ENCODE peak calls at places on chromosomes 5 and 9, in ten cellular contexts. One of them, this sample, is unnamed.

GRCh38 chr9:113309204-113309813 is 6.1 kb upstream of the RNF183 start:
- DNase-seq in T-helper 9 cell: no peak
- DNase-seq in activated T-helper 1 cell treated with Interleukin-2 at 50 U/mL for 16 hours: no peak
- DNase-seq in mesenteric fat pad: no peak
- DNase-seq in brain microvascular endothelial cell: peak; percentile 36
- DNase-seq in H9: no peak
- DNase-seq in retinal pigment epithelial cell: peak; percentile 14
- DNase-seq in HuH-7: peak; percentile 48
- DNase-seq in neural crest cell: no peak
- DNase-seq in activated effector memory CD4-positive, alpha-beta T cell treated with Interleukin-2 at 50 U/mL for 16 hours: no peak
- DNase-seq in this sample: peak; percentile 38

GRCh38 chr9:74771262-74771585 is 116.5 kb downstream of the TRPM6 start:
- DNase-seq in T-helper 9 cell: no peak
- DNase-seq in activated T-helper 1 cell treated with Interleukin-2 at 50 U/mL for 16 hours: no peak
- DNase-seq in mesenteric fat pad: no peak
- DNase-seq in brain microvascular endothelial cell: no peak
- DNase-seq in H9: no peak
- DNase-seq in retinal pigment epithelial cell: no peak
- DNase-seq in HuH-7: no peak
- DNase-seq in neural crest cell: no peak
- DNase-seq in activated effector memory CD4-positive, alpha-beta T cell treated with Interleukin-2 at 50 U/mL for 16 hours: no peak
- DNase-seq in this sample: no peak

GRCh38 chr5:72402381-72402890 is 82.3 kb downstream of the PTCD2 start:
- DNase-seq in T-helper 9 cell: no peak
- DNase-seq in activated T-helper 1 cell treated with Interleukin-2 at 50 U/mL for 16 hours: no peak
- DNase-seq in mesenteric fat pad: no peak
- DNase-seq in brain microvascular endothelial cell: no peak
- DNase-seq in H9: no peak
- DNase-seq in retinal pigment epithelial cell: no peak
- DNase-seq in HuH-7: no peak
- DNase-seq in neural crest cell: no peak
- DNase-seq in activated effector memory CD4-positive, alpha-beta T cell treated with Interleukin-2 at 50 U/mL for 16 hours: no peak
- DNase-seq in this sample: no peak

GRCh38 chr9:4152876-4153275 is 147.0 kb downstream of the GLIS3 start:
- DNase-seq in T-helper 9 cell: no peak
- DNase-seq in activated T-helper 1 cell treated with Interleukin-2 at 50 U/mL for 16 hours: no peak
- DNase-seq in mesenteric fat pad: no peak
- DNase-seq in brain microvascular endothelial cell: no peak
- DNase-seq in H9: no peak
- DNase-seq in retinal pigment epithelial cell: no peak
- DNase-seq in HuH-7: no peak
- DNase-seq in neural crest cell: no peak
- DNase-seq in activated effector memory CD4-positive, alpha-beta T cell treated with Interleukin-2 at 50 U/mL for 16 hours: no peak
- DNase-seq in this sample: no peak

GRCh38 chr5:10031817-10032216 is 217.9 kb downstream of the ATPSCKMT start:
- DNase-seq in T-helper 9 cell: no peak
- DNase-seq in activated T-helper 1 cell treated with Interleukin-2 at 50 U/mL for 16 hours: no peak
- DNase-seq in mesenteric fat pad: no peak
- DNase-seq in brain microvascular endothelial cell: no peak
- DNase-seq in H9: no peak
- DNase-seq in retinal pigment epithelial cell: no peak
- DNase-seq in HuH-7: no peak
- DNase-seq in neural crest cell: no peak
- DNase-seq in activated effector memory CD4-positive, alpha-beta T cell treated with Interleukin-2 at 50 U/mL for 16 hours: no peak
- DNase-seq in this sample: no peak

GRCh38 chr5:54088081-54088480 is 222.3 kb downstream of the ARL15 start:
- DNase-seq in T-helper 9 cell: no peak
- DNase-seq in activated T-helper 1 cell treated with Interleukin-2 at 50 U/mL for 16 hours: no peak
- DNase-seq in mesenteric fat pad: no peak
- DNase-seq in brain microvascular endothelial cell: no peak
- DNase-seq in H9: no peak
- DNase-seq in retinal pigment epithelial cell: no peak
- DNase-seq in HuH-7: no peak
- DNase-seq in neural crest cell: no peak
- DNase-seq in activated effector memory CD4-positive, alpha-beta T cell treated with Interleukin-2 at 50 U/mL for 16 hours: no peak
- DNase-seq in this sample: no peak

GRCh38 chr5:99646011-99646647 is 717.3 kb upstream of the CHD1 start:
- DNase-seq in T-helper 9 cell: no peak
- DNase-seq in activated T-helper 1 cell treated with Interleukin-2 at 50 U/mL for 16 hours: no peak
- DNase-seq in mesenteric fat pad: no peak
- DNase-seq in brain microvascular endothelial cell: no peak
- DNase-seq in H9: no peak
- DNase-seq in retinal pigment epithelial cell: no peak
- DNase-seq in HuH-7: no peak
- DNase-seq in neural crest cell: no peak
- DNase-seq in activated effector memory CD4-positive, alpha-beta T cell treated with Interleukin-2 at 50 U/mL for 16 hours: no peak
- DNase-seq in this sample: no peak

GRCh38 chr5:36877667-36878420 is 1.3 kb downstream of the NIPBL start:
- DNase-seq in T-helper 9 cell: no peak
- DNase-seq in activated T-helper 1 cell treated with Interleukin-2 at 50 U/mL for 16 hours: no peak
- DNase-seq in mesenteric fat pad: no peak
- DNase-seq in brain microvascular endothelial cell: peak; percentile 24
- DNase-seq in H9: no peak
- DNase-seq in retinal pigment epithelial cell: no peak
- DNase-seq in HuH-7: peak; percentile 63
- DNase-seq in neural crest cell: no peak
- DNase-seq in activated effector memory CD4-positive, alpha-beta T cell treated with Interleukin-2 at 50 U/mL for 16 hours: no peak
- DNase-seq in this sample: peak; percentile 46

GRCh38 chr5:177455036-177455660 is 8.5 kb downstream of the PRR7 start:
- DNase-seq in T-helper 9 cell: peak; percentile 92
- DNase-seq in activated T-helper 1 cell treated with Interleukin-2 at 50 U/mL for 16 hours: peak; percentile 89
- DNase-seq in mesenteric fat pad: no peak
- DNase-seq in brain microvascular endothelial cell: peak; percentile 42
- DNase-seq in H9: peak; percentile 93
- DNase-seq in retinal pigment epithelial cell: no peak
- DNase-seq in HuH-7: peak; percentile 98
- DNase-seq in neural crest cell: peak; percentile 84
- DNase-seq in activated effector memory CD4-positive, alpha-beta T cell treated with Interleukin-2 at 50 U/mL for 16 hours: peak; percentile 88
- DNase-seq in this sample: peak; percentile 89

GRCh38 chr5:110371725-110372041 is 354.8 kb downstream of the TMEM232 start:
- DNase-seq in T-helper 9 cell: no peak
- DNase-seq in activated T-helper 1 cell treated with Interleukin-2 at 50 U/mL for 16 hours: no peak
- DNase-seq in mesenteric fat pad: no peak
- DNase-seq in brain microvascular endothelial cell: no peak
- DNase-seq in H9: no peak
- DNase-seq in retinal pigment epithelial cell: no peak
- DNase-seq in HuH-7: no peak
- DNase-seq in neural crest cell: no peak
- DNase-seq in activated effector memory CD4-positive, alpha-beta T cell treated with Interleukin-2 at 50 U/mL for 16 hours: no peak
- DNase-seq in this sample: no peak

GRCh38 chr5:115360036-115360685 is 63.7 kb upstream of the CCDC112 start:
- DNase-seq in T-helper 9 cell: no peak
- DNase-seq in activated T-helper 1 cell treated with Interleukin-2 at 50 U/mL for 16 hours: no peak
- DNase-seq in mesenteric fat pad: no peak
- DNase-seq in brain microvascular endothelial cell: no peak
- DNase-seq in H9: no peak
- DNase-seq in retinal pigment epithelial cell: peak; percentile 76
- DNase-seq in HuH-7: no peak
- DNase-seq in neural crest cell: no peak
- DNase-seq in activated effector memory CD4-positive, alpha-beta T cell treated with Interleukin-2 at 50 U/mL for 16 hours: no peak
- DNase-seq in this sample: no peak

GRCh38 chr5:74945561-74946165 is 79.5 kb upstream of the FAM169A start:
- DNase-seq in T-helper 9 cell: no peak
- DNase-seq in activated T-helper 1 cell treated with Interleukin-2 at 50 U/mL for 16 hours: no peak
- DNase-seq in mesenteric fat pad: no peak
- DNase-seq in brain microvascular endothelial cell: no peak
- DNase-seq in H9: no peak
- DNase-seq in retinal pigment epithelial cell: no peak
- DNase-seq in HuH-7: no peak
- DNase-seq in neural crest cell: no peak
- DNase-seq in activated effector memory CD4-positive, alpha-beta T cell treated with Interleukin-2 at 50 U/mL for 16 hours: no peak
- DNase-seq in this sample: no peak

GRCh38 chr5:80346055-80346454 is 26.3 kb downstream of the SPZ1 start:
- DNase-seq in T-helper 9 cell: no peak
- DNase-seq in activated T-helper 1 cell treated with Interleukin-2 at 50 U/mL for 16 hours: peak; percentile 1
- DNase-seq in mesenteric fat pad: no peak
- DNase-seq in brain microvascular endothelial cell: no peak
- DNase-seq in H9: peak; percentile 63
- DNase-seq in retinal pigment epithelial cell: no peak
- DNase-seq in HuH-7: peak; percentile 40
- DNase-seq in neural crest cell: no peak
- DNase-seq in activated effector memory CD4-positive, alpha-beta T cell treated with Interleukin-2 at 50 U/mL for 16 hours: no peak
- DNase-seq in this sample: peak; percentile 19

GRCh38 chr9:69178583-69179011 is 4.5 kb downstream of the TJP2 start:
- DNase-seq in T-helper 9 cell: no peak
- DNase-seq in activated T-helper 1 cell treated with Interleukin-2 at 50 U/mL for 16 hours: no peak
- DNase-seq in mesenteric fat pad: no peak
- DNase-seq in brain microvascular endothelial cell: peak; percentile 38
- DNase-seq in H9: no peak
- DNase-seq in retinal pigment epithelial cell: no peak
- DNase-seq in HuH-7: no peak
- DNase-seq in neural crest cell: no peak
- DNase-seq in activated effector memory CD4-positive, alpha-beta T cell treated with Interleukin-2 at 50 U/mL for 16 hours: no peak
- DNase-seq in this sample: no peak

GRCh38 chr5:76662521-76662920 is 39.3 kb upstream of the F2RL2 start:
- DNase-seq in T-helper 9 cell: no peak
- DNase-seq in activated T-helper 1 cell treated with Interleukin-2 at 50 U/mL for 16 hours: no peak
- DNase-seq in mesenteric fat pad: no peak
- DNase-seq in brain microvascular endothelial cell: no peak
- DNase-seq in H9: no peak
- DNase-seq in retinal pigment epithelial cell: no peak
- DNase-seq in HuH-7: no peak
- DNase-seq in neural crest cell: no peak
- DNase-seq in activated effector memory CD4-positive, alpha-beta T cell treated with Interleukin-2 at 50 U/mL for 16 hours: no peak
- DNase-seq in this sample: no peak

GRCh38 chr5:112109331-112109993 is 309.6 kb downstream of the EPB41L4A start:
- DNase-seq in T-helper 9 cell: no peak
- DNase-seq in activated T-helper 1 cell treated with Interleukin-2 at 50 U/mL for 16 hours: no peak
- DNase-seq in mesenteric fat pad: no peak
- DNase-seq in brain microvascular endothelial cell: peak; percentile 12
- DNase-seq in H9: peak; percentile 78
- DNase-seq in retinal pigment epithelial cell: peak; percentile 35
- DNase-seq in HuH-7: no peak
- DNase-seq in neural crest cell: no peak
- DNase-seq in activated effector memory CD4-positive, alpha-beta T cell treated with Interleukin-2 at 50 U/mL for 16 hours: no peak
- DNase-seq in this sample: no peak

GRCh38 chr5:159819671-159820411 is 96.4 kb upstream of the ADRA1B start:
- DNase-seq in T-helper 9 cell: no peak
- DNase-seq in activated T-helper 1 cell treated with Interleukin-2 at 50 U/mL for 16 hours: no peak
- DNase-seq in mesenteric fat pad: no peak
- DNase-seq in brain microvascular endothelial cell: no peak
- DNase-seq in H9: no peak
- DNase-seq in retinal pigment epithelial cell: no peak
- DNase-seq in HuH-7: no peak
- DNase-seq in neural crest cell: no peak
- DNase-seq in activated effector memory CD4-positive, alpha-beta T cell treated with Interleukin-2 at 50 U/mL for 16 hours: no peak
- DNase-seq in this sample: no peak

GRCh38 chr9:113228130-113228665 is 6.9 kb downstream of the SLC31A1 start:
- DNase-seq in T-helper 9 cell: no peak
- DNase-seq in activated T-helper 1 cell treated with Interleukin-2 at 50 U/mL for 16 hours: no peak
- DNase-seq in mesenteric fat pad: no peak
- DNase-seq in brain microvascular endothelial cell: no peak
- DNase-seq in H9: no peak
- DNase-seq in retinal pigment epithelial cell: no peak
- DNase-seq in HuH-7: peak; percentile 15
- DNase-seq in neural crest cell: no peak
- DNase-seq in activated effector memory CD4-positive, alpha-beta T cell treated with Interleukin-2 at 50 U/mL for 16 hours: no peak
- DNase-seq in this sample: no peak

GRCh38 chr9:13427587-13427986 is 148.1 kb upstream of the MPDZ start:
- DNase-seq in T-helper 9 cell: no peak
- DNase-seq in activated T-helper 1 cell treated with Interleukin-2 at 50 U/mL for 16 hours: no peak
- DNase-seq in mesenteric fat pad: no peak
- DNase-seq in brain microvascular endothelial cell: peak; percentile 38
- DNase-seq in H9: no peak
- DNase-seq in retinal pigment epithelial cell: no peak
- DNase-seq in HuH-7: peak; percentile 16
- DNase-seq in neural crest cell: peak; percentile 12
- DNase-seq in activated effector memory CD4-positive, alpha-beta T cell treated with Interleukin-2 at 50 U/mL for 16 hours: no peak
- DNase-seq in this sample: no peak

GRCh38 chr9:136703231-136703870 is 9.0 kb upstream of the DIPK1B start:
- DNase-seq in T-helper 9 cell: no peak
- DNase-seq in activated T-helper 1 cell treated with Interleukin-2 at 50 U/mL for 16 hours: no peak
- DNase-seq in mesenteric fat pad: no peak
- DNase-seq in brain microvascular endothelial cell: no peak
- DNase-seq in H9: no peak
- DNase-seq in retinal pigment epithelial cell: no peak
- DNase-seq in HuH-7: no peak
- DNase-seq in neural crest cell: no peak
- DNase-seq in activated effector memory CD4-positive, alpha-beta T cell treated with Interleukin-2 at 50 U/mL for 16 hours: no peak
- DNase-seq in this sample: no peak

GRCh38 chr9:123353984-123354591 is 1.9 kb upstream of the CRB2 start:
- DNase-seq in T-helper 9 cell: peak; percentile 42
- DNase-seq in activated T-helper 1 cell treated with Interleukin-2 at 50 U/mL for 16 hours: peak; percentile 15
- DNase-seq in mesenteric fat pad: no peak
- DNase-seq in brain microvascular endothelial cell: peak; percentile 37
- DNase-seq in H9: peak; percentile 91
- DNase-seq in retinal pigment epithelial cell: no peak
- DNase-seq in HuH-7: peak; percentile 93
- DNase-seq in neural crest cell: peak; percentile 94
- DNase-seq in activated effector memory CD4-positive, alpha-beta T cell treated with Interleukin-2 at 50 U/mL for 16 hours: peak; percentile 15
- DNase-seq in this sample: peak; percentile 33

GRCh38 chr5:32147959-32148358 is 26.2 kb downstream of the GOLPH3 start:
- DNase-seq in T-helper 9 cell: no peak
- DNase-seq in activated T-helper 1 cell treated with Interleukin-2 at 50 U/mL for 16 hours: no peak
- DNase-seq in mesenteric fat pad: no peak
- DNase-seq in brain microvascular endothelial cell: no peak
- DNase-seq in H9: no peak
- DNase-seq in retinal pigment epithelial cell: no peak
- DNase-seq in HuH-7: peak; percentile 38
- DNase-seq in neural crest cell: no peak
- DNase-seq in activated effector memory CD4-positive, alpha-beta T cell treated with Interleukin-2 at 50 U/mL for 16 hours: no peak
- DNase-seq in this sample: no peak

GRCh38 chr5:81829242-81829641 is 78.3 kb upstream of the SSBP2 start:
- DNase-seq in T-helper 9 cell: no peak
- DNase-seq in activated T-helper 1 cell treated with Interleukin-2 at 50 U/mL for 16 hours: no peak
- DNase-seq in mesenteric fat pad: no peak
- DNase-seq in brain microvascular endothelial cell: no peak
- DNase-seq in H9: no peak
- DNase-seq in retinal pigment epithelial cell: no peak
- DNase-seq in HuH-7: no peak
- DNase-seq in neural crest cell: no peak
- DNase-seq in activated effector memory CD4-positive, alpha-beta T cell treated with Interleukin-2 at 50 U/mL for 16 hours: no peak
- DNase-seq in this sample: no peak

GRCh38 chr9:32350682-32351081 is 33.8 kb upstream of the ACO1 start:
- DNase-seq in T-helper 9 cell: no peak
- DNase-seq in activated T-helper 1 cell treated with Interleukin-2 at 50 U/mL for 16 hours: no peak
- DNase-seq in mesenteric fat pad: no peak
- DNase-seq in brain microvascular endothelial cell: no peak
- DNase-seq in H9: no peak
- DNase-seq in retinal pigment epithelial cell: no peak
- DNase-seq in HuH-7: no peak
- DNase-seq in neural crest cell: no peak
- DNase-seq in activated effector memory CD4-positive, alpha-beta T cell treated with Interleukin-2 at 50 U/mL for 16 hours: no peak
- DNase-seq in this sample: no peak

GRCh38 chr5:54570923-54571322 is 53.4 kb downstream of the SNX18 start:
- DNase-seq in T-helper 9 cell: no peak
- DNase-seq in activated T-helper 1 cell treated with Interleukin-2 at 50 U/mL for 16 hours: no peak
- DNase-seq in mesenteric fat pad: no peak
- DNase-seq in brain microvascular endothelial cell: no peak
- DNase-seq in H9: no peak
- DNase-seq in retinal pigment epithelial cell: peak; percentile 46
- DNase-seq in HuH-7: no peak
- DNase-seq in neural crest cell: no peak
- DNase-seq in activated effector memory CD4-positive, alpha-beta T cell treated with Interleukin-2 at 50 U/mL for 16 hours: no peak
- DNase-seq in this sample: no peak

GRCh38 chr9:137227057-137227852 is at the start of gene RNF224:
- DNase-seq in T-helper 9 cell: peak; percentile 78
- DNase-seq in activated T-helper 1 cell treated with Interleukin-2 at 50 U/mL for 16 hours: peak; percentile 68
- DNase-seq in mesenteric fat pad: no peak
- DNase-seq in brain microvascular endothelial cell: peak; percentile 58
- DNase-seq in H9: peak; percentile 90
- DNase-seq in retinal pigment epithelial cell: peak; percentile 21
- DNase-seq in HuH-7: peak; percentile 97
- DNase-seq in neural crest cell: peak; percentile 81
- DNase-seq in activated effector memory CD4-positive, alpha-beta T cell treated with Interleukin-2 at 50 U/mL for 16 hours: peak; percentile 69
- DNase-seq in this sample: peak; percentile 66

GRCh38 chr9:83130541-83130940 is 67.6 kb upstream of the RASEF start:
- DNase-seq in T-helper 9 cell: no peak
- DNase-seq in activated T-helper 1 cell treated with Interleukin-2 at 50 U/mL for 16 hours: no peak
- DNase-seq in mesenteric fat pad: no peak
- DNase-seq in brain microvascular endothelial cell: peak; percentile 23
- DNase-seq in H9: no peak
- DNase-seq in retinal pigment epithelial cell: peak; percentile 34
- DNase-seq in HuH-7: no peak
- DNase-seq in neural crest cell: no peak
- DNase-seq in activated effector memory CD4-positive, alpha-beta T cell treated with Interleukin-2 at 50 U/mL for 16 hours: no peak
- DNase-seq in this sample: no peak

GRCh38 chr5:39414429-39414828 is 10.4 kb downstream of the DAB2 start:
- DNase-seq in T-helper 9 cell: no peak
- DNase-seq in activated T-helper 1 cell treated with Interleukin-2 at 50 U/mL for 16 hours: no peak
- DNase-seq in mesenteric fat pad: no peak
- DNase-seq in brain microvascular endothelial cell: no peak
- DNase-seq in H9: no peak
- DNase-seq in retinal pigment epithelial cell: no peak
- DNase-seq in HuH-7: no peak
- DNase-seq in neural crest cell: no peak
- DNase-seq in activated effector memory CD4-positive, alpha-beta T cell treated with Interleukin-2 at 50 U/mL for 16 hours: no peak
- DNase-seq in this sample: no peak

This sample was measured in immature natural killer cell.